ENCODE peak calls at places on chromosomes 2 and 18, in five cellular contexts. One of them, this sample, is unnamed.

GRCh38 chr18:56992777-56993176 is 154.1 kb upstream of the BOD1L2 start:
- DNase-seq in neural crest cell: no peak
- DNase-seq in hepatocyte: no peak
- DNase-seq in cardiac fibroblast: peak
- DNase-seq in AG09319: no peak
- DNase-seq in this sample: no peak

GRCh38 chr2:201261471-201261870 is 1.1 kb downstream of the CASP8 start:
- DNase-seq in hepatocyte: no peak
- DNase-seq in neural crest cell: no peak
- DNase-seq in AG09319: no peak
- DNase-seq in cardiac fibroblast: no peak
- DNase-seq in this sample: no peak

GRCh38 chr18:79848579-79849327 is 51.0 kb downstream of the KCNG2 start:
- DNase-seq in cardiac fibroblast: no peak
- DNase-seq in neural crest cell: no peak
- DNase-seq in hepatocyte: no peak
- DNase-seq in AG09319: no peak
- DNase-seq in this sample: no peak

GRCh38 chr2:195658541-195658890 is 1.5 kb downstream of the SLC39A10 start:
- DNase-seq in hepatocyte: peak
- DNase-seq in neural crest cell: no peak
- DNase-seq in AG09319: no peak
- DNase-seq in cardiac fibroblast: peak
- DNase-seq in this sample: no peak

GRCh38 chr2:157388827-157389226 is 55.1 kb downstream of the CYTIP start:
- DNase-seq in AG09319: no peak
- DNase-seq in neural crest cell: no peak
- DNase-seq in hepatocyte: no peak
- DNase-seq in cardiac fibroblast: no peak
- DNase-seq in this sample: no peak

GRCh38 chr18:6627621-6628020 is 101.9 kb upstream of the ARHGAP28 start:
- DNase-seq in hepatocyte: no peak
- DNase-seq in cardiac fibroblast: peak
- DNase-seq in neural crest cell: no peak
- DNase-seq in AG09319: no peak
- DNase-seq in this sample: no peak

GRCh38 chr2:16785072-16785638 is 119.5 kb upstream of the CYRIA start:
- DNase-seq in neural crest cell: no peak
- DNase-seq in hepatocyte: no peak
- DNase-seq in AG09319: no peak
- DNase-seq in cardiac fibroblast: no peak
- DNase-seq in this sample: no peak

GRCh38 chr2:17857016-17857415 is 21.5 kb upstream of the KCNS3 start:
- DNase-seq in neural crest cell: no peak
- DNase-seq in cardiac fibroblast: peak
- DNase-seq in hepatocyte: no peak
- DNase-seq in AG09319: no peak
- DNase-seq in this sample: no peak

GRCh38 chr2:159032580-159032979 is 64.1 kb downstream of the TANC1 start:
- DNase-seq in neural crest cell: no peak
- DNase-seq in cardiac fibroblast: no peak
- DNase-seq in AG09319: no peak
- DNase-seq in hepatocyte: no peak
- DNase-seq in this sample: no peak

GRCh38 chr2:212428685-212429480 is 109.7 kb downstream of the ERBB4 start:
- DNase-seq in cardiac fibroblast: no peak
- DNase-seq in AG09319: no peak
- DNase-seq in hepatocyte: no peak
- DNase-seq in neural crest cell: no peak
- DNase-seq in this sample: no peak

GRCh38 chr2:17171446-17172049 is 346.7 kb downstream of the RAD51AP2 start:
- DNase-seq in cardiac fibroblast: peak
- DNase-seq in AG09319: no peak
- DNase-seq in hepatocyte: peak
- DNase-seq in neural crest cell: peak
- DNase-seq in this sample: peak

GRCh38 chr18:51191139-51191717 is 6.3 kb downstream of the MEX3C start:
- DNase-seq in AG09319: no peak
- DNase-seq in hepatocyte: no peak
- DNase-seq in neural crest cell: no peak
- DNase-seq in cardiac fibroblast: no peak
- DNase-seq in this sample: no peak

GRCh38 chr2:209425082-209426071 is 1.5 kb downstream of the MAP2 start:
- DNase-seq in hepatocyte: peak
- DNase-seq in AG09319: no peak
- DNase-seq in neural crest cell: peak
- DNase-seq in cardiac fibroblast: peak
- DNase-seq in this sample: peak

GRCh38 chr2:214192711-214193110 is 218.1 kb upstream of the VWC2L start:
- DNase-seq in cardiac fibroblast: no peak
- DNase-seq in AG09319: no peak
- DNase-seq in neural crest cell: no peak
- DNase-seq in hepatocyte: no peak
- DNase-seq in this sample: no peak

GRCh38 chr2:11281221-11281620 is 63.2 kb downstream of the ROCK2 start:
- DNase-seq in cardiac fibroblast: no peak
- DNase-seq in hepatocyte: no peak
- DNase-seq in AG09319: no peak
- DNase-seq in neural crest cell: no peak
- DNase-seq in this sample: no peak

GRCh38 chr2:17688600-17688999 is 65.0 kb downstream of the SMC6 start:
- DNase-seq in AG09319: no peak
- DNase-seq in cardiac fibroblast: no peak
- DNase-seq in neural crest cell: no peak
- DNase-seq in hepatocyte: no peak
- DNase-seq in this sample: no peak

GRCh38 chr2:75494137-75494769 is 66.5 kb downstream of the EVA1A start:
- DNase-seq in AG09319: no peak
- DNase-seq in cardiac fibroblast: peak
- DNase-seq in hepatocyte: no peak
- DNase-seq in neural crest cell: no peak
- DNase-seq in this sample: no peak

GRCh38 chr2:48205137-48205798 is 299.0 kb upstream of the FBXO11 start:
- DNase-seq in cardiac fibroblast: peak
- DNase-seq in hepatocyte: no peak
- DNase-seq in AG09319: no peak
- DNase-seq in neural crest cell: peak
- DNase-seq in this sample: no peak

GRCh38 chr2:148875387-148876051 is 492 bp downstream of the KIF5C start:
- DNase-seq in neural crest cell: no peak
- DNase-seq in hepatocyte: no peak
- DNase-seq in cardiac fibroblast: no peak
- DNase-seq in AG09319: no peak
- DNase-seq in this sample: peak

GRCh38 chr2:5869871-5870375 is 177.7 kb downstream of the SOX11 start:
- DNase-seq in cardiac fibroblast: no peak
- DNase-seq in hepatocyte: no peak
- DNase-seq in neural crest cell: no peak
- DNase-seq in AG09319: no peak
- DNase-seq in this sample: no peak

GRCh38 chr18:40121001-40121400 is 1834.0 kb upstream of the PIK3C3 start:
- DNase-seq in cardiac fibroblast: no peak
- DNase-seq in AG09319: no peak
- DNase-seq in hepatocyte: no peak
- DNase-seq in neural crest cell: no peak
- DNase-seq in this sample: no peak

GRCh38 chr18:28132084-28132483 is 44.8 kb downstream of the CDH2 start:
- DNase-seq in neural crest cell: no peak
- DNase-seq in hepatocyte: peak
- DNase-seq in AG09319: no peak
- DNase-seq in cardiac fibroblast: no peak
- DNase-seq in this sample: no peak

GRCh38 chr18:48608581-48608980 is 69.8 kb downstream of the CTIF start:
- DNase-seq in neural crest cell: no peak
- DNase-seq in hepatocyte: no peak
- DNase-seq in cardiac fibroblast: no peak
- DNase-seq in AG09319: no peak
- DNase-seq in this sample: no peak

GRCh38 chr18:48602759-48603390 is 64.0 kb downstream of the CTIF start:
- DNase-seq in cardiac fibroblast: no peak
- DNase-seq in neural crest cell: no peak
- DNase-seq in AG09319: no peak
- DNase-seq in hepatocyte: no peak
- DNase-seq in this sample: no peak

GRCh38 chr18:48609114-48609513 is 70.3 kb downstream of the CTIF start:
- DNase-seq in neural crest cell: no peak
- DNase-seq in AG09319: no peak
- DNase-seq in hepatocyte: no peak
- DNase-seq in cardiac fibroblast: no peak
- DNase-seq in this sample: no peak

GRCh38 chr18:48607049-48607984 is 68.5 kb downstream of the CTIF start:
- DNase-seq in AG09319: peak
- DNase-seq in hepatocyte: peak
- DNase-seq in neural crest cell: no peak
- DNase-seq in cardiac fibroblast: peak
- DNase-seq in this sample: no peak

GRCh38 chr18:48605408-48605845 is 66.6 kb downstream of the CTIF start:
- DNase-seq in cardiac fibroblast: peak
- DNase-seq in hepatocyte: peak
- DNase-seq in neural crest cell: no peak
- DNase-seq in AG09319: no peak
- DNase-seq in this sample: peak
- TF ChIP-seq CTCF in cardiac fibroblast: peak
- TF ChIP-seq CTCF in hepatocyte: peak
- TF ChIP-seq CTCF in neural crest cell: peak
- TF ChIP-seq CTCF in AG09319: no peak
- TF ChIP-seq CTCF in this sample: peak

DNA sequence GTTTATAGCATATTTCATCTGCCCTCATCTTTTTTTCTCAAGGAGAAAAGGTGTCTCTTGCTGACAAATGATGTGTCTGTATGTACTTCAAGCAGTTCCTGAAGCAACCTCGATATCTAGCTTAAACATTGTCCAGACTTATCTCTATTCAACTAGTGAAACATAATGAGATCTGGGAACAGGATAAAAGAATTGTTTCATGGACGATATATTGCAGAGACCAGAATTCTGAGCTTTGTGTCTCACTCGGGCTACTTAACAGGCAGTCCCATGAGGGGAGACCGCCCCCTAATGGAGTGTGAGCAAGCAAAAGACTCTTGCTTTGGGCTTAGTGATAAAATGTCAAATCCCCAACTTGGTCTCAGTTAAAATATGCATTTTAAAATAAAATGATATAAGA is 929.2 kb upstream of the SOX11 start:
- DNase-seq in neural crest cell: peak
- DNase-seq in cardiac fibroblast: no peak
- DNase-seq in hepatocyte: peak
- DNase-seq in AG09319: no peak
- DNase-seq in this sample: peak
- TF ChIP-seq CTCF in neural crest cell: peak
- TF ChIP-seq CTCF in cardiac fibroblast: no peak
- TF ChIP-seq CTCF in hepatocyte: peak
- TF ChIP-seq CTCF in AG09319: no peak
- TF ChIP-seq CTCF in this sample: peak

GRCh38 chr2:29052811-29053210 is 21.5 kb downstream of the PCARE start:
- DNase-seq in neural crest cell: no peak
- DNase-seq in cardiac fibroblast: no peak
- DNase-seq in AG09319: no peak
- DNase-seq in hepatocyte: no peak
- DNase-seq in this sample: peak

GRCh38 chr2:29054430-29054829 is 19.9 kb downstream of the PCARE start:
- DNase-seq in cardiac fibroblast: no peak
- DNase-seq in neural crest cell: no peak
- DNase-seq in AG09319: no peak
- DNase-seq in hepatocyte: no peak
- DNase-seq in this sample: no peak

GRCh38 chr2:29055586-29055985 is 18.7 kb downstream of the PCARE start:
- DNase-seq in cardiac fibroblast: no peak
- DNase-seq in hepatocyte: no peak
- DNase-seq in AG09319: no peak
- DNase-seq in neural crest cell: no peak
- DNase-seq in this sample: no peak

GRCh38 chr2:29053223-29053622 is 21.1 kb downstream of the PCARE start:
- DNase-seq in hepatocyte: no peak
- DNase-seq in neural crest cell: no peak
- DNase-seq in AG09319: no peak
- DNase-seq in cardiac fibroblast: peak
- DNase-seq in this sample: no peak

GRCh38 chr2:29053680-29054400 is 20.5 kb downstream of the PCARE start:
- DNase-seq in hepatocyte: no peak
- DNase-seq in cardiac fibroblast: peak
- DNase-seq in neural crest cell: no peak
- DNase-seq in AG09319: no peak
- DNase-seq in this sample: no peak
- TF ChIP-seq CTCF in hepatocyte: peak
- TF ChIP-seq CTCF in cardiac fibroblast: no peak
- TF ChIP-seq CTCF in neural crest cell: peak
- TF ChIP-seq CTCF in AG09319: no peak
- TF ChIP-seq CTCF in this sample: no peak

DNA sequence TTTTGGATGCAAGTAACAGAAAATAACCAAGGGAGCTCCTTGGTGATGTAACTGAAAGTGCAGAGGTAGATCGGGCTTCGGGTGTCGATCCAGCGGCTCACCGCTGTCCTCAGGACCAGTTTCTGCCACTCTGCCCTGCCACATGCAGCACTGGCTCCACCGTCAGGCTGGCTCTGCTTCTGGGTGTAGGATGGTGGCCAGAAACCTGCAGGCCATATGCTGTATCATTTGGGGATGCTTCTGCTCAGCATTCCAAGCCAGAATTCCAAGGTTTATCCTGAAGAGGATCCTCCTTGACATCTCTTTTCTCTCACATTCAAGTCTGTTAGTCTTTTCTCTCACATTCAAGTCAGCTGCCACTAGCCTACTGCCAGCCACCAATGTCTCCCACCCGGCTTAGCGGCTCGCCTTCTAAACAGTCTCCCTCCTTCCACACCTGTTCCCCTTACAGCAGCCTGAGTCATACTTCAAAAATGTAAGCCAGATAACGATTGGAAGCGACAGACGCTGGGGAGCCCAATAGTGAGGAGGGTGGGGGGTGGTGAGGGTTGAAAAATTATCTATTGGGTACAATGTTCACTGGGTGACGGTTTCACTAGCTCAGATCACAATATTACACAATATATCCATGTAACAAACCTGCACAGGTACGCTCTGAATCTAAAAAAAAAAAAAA is 38.6 kb upstream of the SP3 start:
- DNase-seq in neural crest cell: no peak
- DNase-seq in cardiac fibroblast: no peak
- DNase-seq in hepatocyte: peak
- DNase-seq in AG09319: no peak
- DNase-seq in this sample: no peak
- TF ChIP-seq CTCF in neural crest cell: no peak
- TF ChIP-seq CTCF in cardiac fibroblast: no peak
- TF ChIP-seq CTCF in hepatocyte: peak
- TF ChIP-seq CTCF in AG09319: no peak
- TF ChIP-seq CTCF in this sample: no peak